ENCODE peak calls at places on chromosomes 16 and 17, in five cellular contexts. N is IMR-90, M is K562, E is HepG2, W is GM12878. R is an unnamed sample.
A peak's percentile ranks its signal among the peaks of the same experiment; 100 is the strongest.

GRCh38 chr16:53549970-53550406 is 47.0 kb upstream of the AKTIP start:
- DNase-seq in W (peak; percentile 40), M (peak; percentile 63), N (peak; percentile 82), E (peak; percentile 69), R (peak; percentile 71)

GRCh38 chr17:45814622-45815606 is 29.8 kb upstream of the SPPL2C start:
- DNase-seq in E (no peak), N (no peak), M (no peak), W (no peak), R (no peak)

GRCh38 chr17:2239882-2240430 is 63.6 kb downstream of the SMG6 start:
- DNase-seq in E (no peak), M (no peak), N (peak; percentile 96), W (peak; percentile 85), R (peak; percentile 50)

GRCh38 chr16:3017806-3018506 is at the start of gene CLDN6:
- DNase-seq in M (peak; percentile 60), E (no peak), N (no peak), W (no peak), R (no peak)

GRCh38 chr17:35795007-35795870 is at the start of gene MMP28:
- DNase-seq in N (no peak), E (no peak), M (peak; percentile 61), W (no peak), R (peak; percentile 70)

GRCh38 chr17:6162892-6163291 is 92.7 kb downstream of the WSCD1 start:
- DNase-seq in M (no peak), N (no peak), E (no peak), W (no peak), R (no peak)

GRCh38 chr17:60524463-60525346 is 1.3 kb downstream of the APPBP2 start:
- DNase-seq in M (no peak), E (no peak), N (peak; percentile 37), W (no peak), R (no peak)

GRCh38 chr17:44501866-44502265 is 1.3 kb downstream of the GPATCH8 start:
- DNase-seq in W (no peak), M (peak; percentile 13), E (no peak), N (peak; percentile 26), R (no peak)

GRCh38 chr16:86826931-86827330 is 248.6 kb downstream of the FOXL1 start:
- DNase-seq in E (no peak), N (no peak), W (no peak), M (no peak), R (no peak)

GRCh38 chr16:2054543-2055245 is 6.9 kb downstream of the TSC2 start:
- DNase-seq in M (no peak), N (no peak), E (no peak), W (no peak), R (no peak)

GRCh38 chr17:19409509-19409908 is 1.5 kb upstream of the RNF112 start:
- DNase-seq in N (peak; percentile 91), M (no peak), W (no peak), E (no peak), R (no peak)

GRCh38 chr16:21626659-21627277 is 25.6 kb downstream of the IGSF6 start:
- DNase-seq in W (no peak), E (peak; percentile 83), N (peak; percentile 88), M (no peak), R (no peak)

GRCh38 chr17:21005803-21006202 is 37.0 kb downstream of the USP22 start:
- DNase-seq in N (no peak), W (no peak), E (no peak), M (no peak), R (no peak)

GRCh38 chr16:24989417-24989978 is 25.7 kb downstream of the ARHGAP17 start:
- DNase-seq in M (no peak), E (no peak), N (peak; percentile 28), W (no peak), R (no peak)

GRCh38 chr16:87851141-87851587 is 18.1 kb downstream of the SLC7A5 start:
- DNase-seq in E (no peak), M (no peak), W (no peak), N (no peak), R (no peak)

GRCh38 chr16:2428051-2428786 is 1.0 kb upstream of the CCNF start:
- DNase-seq in M (peak; percentile 77), N (no peak), W (no peak), E (no peak), R (peak; percentile 44)

GRCh38 chr16:67390816-67391423 is 2.4 kb downstream of the TPPP3 start:
- DNase-seq in E (no peak), M (no peak), N (no peak), W (no peak), R (no peak)

GRCh38 chr17:40253565-40253964 is 34.1 kb upstream of the CDC6 start:
- DNase-seq in N (no peak), E (no peak), W (no peak), M (no peak), R (no peak)

GRCh38 chr17:36937961-36938565 is 788 bp downstream of the LHX1 start:
- DNase-seq in W (no peak), N (peak; percentile 25), E (no peak), M (no peak), R (no peak)

GRCh38 chr16:67544844-67545664 is 16.4 kb downstream of the RIPOR1 start:
- DNase-seq in N (no peak), E (no peak), W (no peak), M (no peak), R (no peak)

GRCh38 chr17:39064814-39065213 is 86.6 kb downstream of the PLXDC1 start:
- DNase-seq in W (no peak), E (no peak), N (no peak), M (no peak), R (no peak)

GRCh38 chr17:50686494-50687199 is 21.1 kb downstream of the ANKRD40 start:
- DNase-seq in M (no peak), N (peak; percentile 61), W (no peak), E (peak; percentile 98), R (peak; percentile 94)

GRCh38 chr16:24539850-24540484 is 601 bp downstream of the RBBP6 start:
- DNase-seq in M (peak; percentile 36), W (no peak), E (no peak), N (peak; percentile 19), R (no peak)

GRCh38 chr16:87392823-87393679 is 915 bp downstream of the MAP1LC3B start:
- DNase-seq in M (peak; percentile 47), N (peak; percentile 47), E (no peak), W (no peak), R (peak; percentile 46)

GRCh38 chr17:42131232-42131631 is 8.6 kb downstream of the HSPB9 start:
- DNase-seq in N (no peak), W (no peak), M (no peak), E (no peak), R (no peak)

GRCh38 chr16:85418978-85419491 is 194.1 kb upstream of the GSE1 start:
- DNase-seq in M (no peak), N (no peak), E (no peak), W (no peak), R (no peak)

GRCh38 chr16:89918453-89919347 is at the start of gene MC1R:
- DNase-seq in E (peak; percentile 88), M (peak; percentile 80), W (no peak), N (peak; percentile 21), R (peak; percentile 67)

GRCh38 chr16:3013491-3013951 is 798 bp downstream of the CLDN9 start:
- DNase-seq in M (no peak), N (no peak), W (no peak), E (no peak), R (no peak)

GRCh38 chr17:60577147-60577925 is 22.7 kb upstream of the PPM1D start:
- DNase-seq in E (peak; percentile 17), M (peak; percentile 26), W (peak; percentile 30), N (peak; percentile 72), R (no peak)

GRCh38 chr17:10666921-10667320 is 9.8 kb upstream of the MYH3 start:
- DNase-seq in M (no peak), E (no peak), W (no peak), N (peak; percentile 18), R (no peak)

GRCh38 chr17:19398301-19399181 is 11.6 kb upstream of the MFAP4 start:
- DNase-seq in E (no peak), M (no peak), W (no peak), N (no peak), R (peak; percentile 45)

DNA sequence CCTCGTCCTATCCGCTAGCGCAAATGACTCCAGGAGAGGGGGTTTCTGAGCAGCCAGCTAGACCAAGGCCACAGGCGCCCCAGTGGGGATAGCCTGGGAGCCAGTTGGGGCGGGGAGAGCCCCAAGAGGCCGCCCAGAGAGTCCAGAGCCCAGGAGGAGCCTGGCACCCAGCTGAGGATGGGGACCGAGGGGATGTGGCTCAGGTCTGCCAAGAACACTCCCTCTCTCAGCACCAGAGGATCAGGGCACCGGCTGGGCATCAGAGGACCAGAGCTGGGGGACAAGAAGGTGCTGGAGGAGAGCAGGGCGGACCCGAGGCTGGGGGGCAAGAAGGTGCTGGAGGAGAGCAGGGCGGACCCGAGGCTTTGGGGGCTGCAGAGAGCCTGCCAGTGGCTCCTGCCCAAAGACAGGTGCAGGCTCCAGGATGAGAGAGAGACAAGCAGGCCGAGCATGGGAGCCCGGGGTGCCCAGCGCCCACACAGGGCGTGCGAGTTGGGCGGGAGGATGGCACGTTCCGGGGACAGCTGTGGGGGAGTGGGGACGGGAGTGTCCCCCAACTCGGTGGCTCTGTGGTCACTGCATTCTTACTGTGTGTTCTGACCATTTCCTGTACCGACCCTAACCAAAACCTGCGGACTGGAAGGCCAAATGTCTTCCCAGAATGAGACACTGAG is 39.4 kb downstream of the TIMM22 start:
- DNase-seq in E (no peak), W (no peak), M (no peak), N (no peak), R (no peak)
- TF ChIP-seq BHLHE40 in E (no peak), W (no peak), M (no peak), N (no peak), R (no peak)

GRCh38 chr17:80274871-80275449 is 14.3 kb downstream of the RNF213 start:
- DNase-seq in N (no peak), M (no peak), W (no peak), E (no peak), R (no peak)
- H3K4me1 ChIP-seq in N (no peaks in the 10 kb centered on the region), M (peaks cover 18% of the 10 kb centered on the region), W (no peaks in the 10 kb centered on the region), E (no peaks in the 10 kb centered on the region), R (peaks cover 3% of the 10 kb centered on the region)

DNA sequence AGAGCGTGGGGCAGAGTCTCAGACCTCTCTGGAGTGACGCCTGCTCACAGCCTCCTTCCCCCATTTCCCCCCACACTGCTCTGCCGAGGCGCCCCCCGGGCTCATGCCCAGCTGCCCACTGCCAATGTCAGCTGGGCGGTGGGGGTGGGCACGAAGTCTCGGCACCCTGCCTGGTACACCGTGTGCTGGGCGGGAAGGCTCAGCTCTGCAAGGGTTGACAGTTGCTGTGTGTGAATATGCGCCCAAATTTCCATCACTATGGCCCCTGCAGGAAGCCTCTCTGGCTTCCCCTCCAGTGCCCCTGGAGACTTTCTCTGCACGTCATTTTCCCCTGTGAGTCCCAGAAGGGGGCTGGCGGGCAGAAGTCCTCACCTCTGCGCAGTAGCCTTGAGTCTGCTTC is 11.6 kb upstream of the CAMKK1 start:
- DNase-seq in N (no peak), M (no peak), W (no peak), E (no peak), R (no peak)
- TF ChIP-seq BHLHE40 in N (no peak), M (no peak), W (no peak), E (no peak), R (no peak)

DNA sequence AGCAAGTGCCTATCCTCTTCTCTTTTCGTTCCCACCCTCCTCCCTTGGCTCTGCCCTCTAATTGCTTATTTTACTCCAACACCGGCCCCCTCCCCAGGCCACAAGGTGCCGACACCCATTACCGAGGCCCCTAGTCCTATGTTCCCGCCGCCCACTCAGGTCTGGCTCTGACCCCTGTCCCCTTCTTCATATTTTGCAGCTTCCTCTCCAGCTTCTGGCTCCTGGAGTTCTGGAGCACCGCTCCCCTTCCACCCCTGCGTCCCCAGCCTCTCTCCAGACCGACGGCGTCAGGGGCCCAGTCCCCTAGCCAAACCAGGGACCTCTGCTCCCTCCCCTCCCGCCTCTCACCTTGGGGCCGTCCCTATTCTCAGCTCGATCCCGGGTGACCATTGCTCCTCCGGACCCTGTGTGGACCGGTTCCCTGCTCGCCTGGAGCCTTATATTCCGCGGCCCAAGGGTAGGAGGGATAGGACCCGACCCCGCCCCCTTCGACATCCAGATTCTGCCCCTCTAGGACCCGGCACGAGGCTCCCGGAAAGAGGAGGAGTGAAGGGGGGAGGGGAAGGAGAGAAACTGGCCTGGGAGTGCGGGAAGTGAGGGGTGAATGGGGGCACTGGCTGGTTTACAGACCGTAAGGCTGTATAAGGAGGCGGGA is at the start of gene HES7:
- DNase-seq in N (peak; percentile 50), E (no peak), M (no peak), W (no peak), R (peak; percentile 62)
- H3K4me1 ChIP-seq in N (peaks cover 8% of the 10 kb centered on the region), E (peaks cover 55% of the 10 kb centered on the region), M (peaks cover 65% of the 10 kb centered on the region), W (peaks cover 36% of the 10 kb centered on the region), R (peaks cover 19% of the 10 kb centered on the region)